ENCODE peak calls at places on chromosomes 13 and 19, in eight cellular contexts. R, T, P, Z, G, V, E and C are unnamed samples.

GRCh38 chr13:95603887-95604533 is 40.5 kb downstream of the DZIP1 start:
- DNase-seq in E (no peak), G (no peak), T (peak; percentile 77), V (no peak), Z (peak; percentile 63), P (peak; percentile 85), R (no peak), C (no peak)

GRCh38 chr13:59492030-59492636 is 671.6 kb downstream of the DIAPH3 start:
- DNase-seq in Z (no peak), T (no peak), R (no peak), P (no peak), G (no peak), E (no peak), V (no peak), C (no peak)

GRCh38 chr19:16373539-16373938 is 48.9 kb downstream of the KLF2 start:
- DNase-seq in T (peak; percentile 35), R (peak; percentile 74), Z (no peak), E (no peak), V (no peak), G (no peak), P (no peak), C (no peak)

GRCh38 chr13:94090773-94091172 is 388.7 kb downstream of the DCT start:
- DNase-seq in E (no peak), Z (no peak), P (no peak), G (no peak), T (no peak), R (no peak), V (no peak), C (no peak)

GRCh38 chr13:59463023-59463422 is 700.7 kb downstream of the DIAPH3 start:
- DNase-seq in G (no peak), R (no peak), T (no peak), Z (no peak), P (no peak), E (no peak), V (no peak), C (no peak)

GRCh38 chr13:87903568-87903967 is 232.4 kb downstream of the SLITRK5 start:
- DNase-seq in R (no peak), V (no peak), E (no peak), P (no peak), Z (no peak), G (no peak), T (no peak), C (no peak)

GRCh38 chr13:91153372-91153771 is 194.1 kb upstream of the MIR17HG start:
- DNase-seq in V (no peak), E (no peak), G (no peak), Z (no peak), R (peak; percentile 54), P (no peak), T (no peak), C (no peak)

GRCh38 chr19:35161434-35161743 is 6.9 kb downstream of the FXYD5 start:
- DNase-seq in R (no peak), E (no peak), P (no peak), G (no peak), T (no peak), V (no peak), Z (no peak), C (no peak)

GRCh38 chr13:57137631-57138030 is 3.1 kb upstream of the PRR20A start:
- DNase-seq in Z (no peak), G (no peak), V (no peak), R (no peak), T (no peak), P (no peak), E (no peak), C (no peak)

GRCh38 chr19:8161135-8161646 is 11.8 kb upstream of the FBN3 start:
- DNase-seq in R (no peak), Z (no peak), E (no peak), V (peak; percentile 74), G (no peak), P (peak; percentile 76), T (peak; percentile 88), C (peak; percentile 45)

GRCh38 chr19:50039968-50040367 is 14.2 kb downstream of the ZNF473 start:
- DNase-seq in P (no peak), Z (no peak), G (no peak), E (no peak), V (no peak), T (no peak), R (no peak), C (no peak)

GRCh38 chr19:51364200-51365106 is 1.7 kb downstream of the ETFB start:
- DNase-seq in G (no peak), P (peak; percentile 94), Z (peak; percentile 19), V (no peak), R (no peak), T (no peak), E (no peak), C (no peak)

GRCh38 chr13:32284927-32285632 is 30.1 kb downstream of the ZAR1L start:
- DNase-seq in E (no peak), V (peak; percentile 83), G (no peak), R (peak; percentile 81), P (peak; percentile 82), T (peak; percentile 36), Z (peak; percentile 10), C (no peak)

GRCh38 chr13:37797606-37798005 is 72.0 kb downstream of the TRPC4 start:
- DNase-seq in R (no peak), G (no peak), T (no peak), E (no peak), V (no peak), P (no peak), Z (no peak), C (no peak)

GRCh38 chr13:44853641-44854040 is 135.6 kb downstream of the NUFIP1 start:
- DNase-seq in E (no peak), V (no peak), Z (peak; percentile 28), T (peak; percentile 89), R (no peak), G (no peak), P (peak; percentile 69), C (no peak)

GRCh38 chr19:14795078-14795721 is 16.8 kb upstream of the ADGRE2 start:
- DNase-seq in T (no peak), E (no peak), G (no peak), R (no peak), Z (no peak), P (peak; percentile 17), V (no peak), C (no peak)

GRCh38 chr19:34481861-34482379 is 362 bp downstream of the WTIP start:
- DNase-seq in T (no peak), R (peak; percentile 21), Z (no peak), G (peak; percentile 70), P (peak; percentile 8), V (no peak), E (no peak), C (no peak)

GRCh38 chr13:110782185-110782584 is 68.7 kb downstream of the ING1 start:
- DNase-seq in R (no peak), V (no peak), Z (no peak), G (no peak), E (no peak), P (no peak), T (no peak), C (no peak)

GRCh38 chr19:56314018-56314583 is 538 bp downstream of the ZSCAN5A start:
- DNase-seq in R (no peak), V (peak; percentile 98), Z (no peak), T (no peak), G (no peak), P (peak; percentile 18), E (no peak), C (peak; percentile 52)

GRCh38 chr19:29945433-29945832 is 3.4 kb downstream of the URI1 start:
- DNase-seq in T (no peak), V (no peak), R (no peak), P (no peak), Z (no peak), E (no peak), G (no peak), C (no peak)

GRCh38 chr13:102128216-102128800 is 273.5 kb downstream of the FGF14 start:
- DNase-seq in G (no peak), T (no peak), V (no peak), E (no peak), Z (no peak), R (peak; percentile 48), P (no peak), C (no peak)

GRCh38 chr13:29706923-29707322 is 111.4 kb upstream of the SLC7A1 start:
- DNase-seq in R (no peak), G (no peak), V (no peak), E (no peak), P (no peak), Z (no peak), T (no peak), C (no peak)

GRCh38 chr13:95002968-95003813 is 290.8 kb upstream of the SOX21 start:
- DNase-seq in P (no peak), R (no peak), T (peak; percentile 19), Z (no peak), V (peak; percentile 64), G (no peak), E (no peak), C (peak; percentile 77)

GRCh38 chr19:22784051-22784450 is at the start of gene ZNF99:
- DNase-seq in E (no peak), R (no peak), P (no peak), G (no peak), Z (no peak), T (peak; percentile 27), V (no peak), C (no peak)
- H3K4me3 ChIP-seq in E (no peak within 1 kb of the TSS), R (no peak within 1 kb of the TSS), P (no peak within 1 kb of the TSS), G (no peak within 1 kb of the TSS), Z (no peak within 1 kb of the TSS), T (no peak within 1 kb of the TSS), V (no peak within 1 kb of the TSS), C (no peak within 1 kb of the TSS)

GRCh38 chr19:44498988-44499387 is 1.3 kb downstream of the ZNF180 start:
- DNase-seq in T (no peak), Z (no peak), R (no peak), E (no peak), P (no peak), G (no peak), V (no peak), C (no peak)
- H3K4me3 ChIP-seq in T (no peak overlapping the region), Z (peak overlapping the region; percentile 68), R (peak overlapping the region; percentile 77), E (peak overlapping the region; percentile 17), P (peak overlapping the region; percentile 82), G (no peak overlapping the region), V (peak overlapping the region; percentile 89), C (no peak overlapping the region)

GRCh38 chr19:12526542-12526941 is 24.7 kb downstream of the ZNF564 start:
- DNase-seq in T (no peak), R (no peak), P (no peak), E (no peak), V (no peak), Z (no peak), G (no peak), C (no peak)
- H3K4me3 ChIP-seq in T (no peak overlapping the region), R (no peak overlapping the region), P (peak overlapping the region; percentile 1), E (peak overlapping the region; percentile 1), V (no peak overlapping the region), Z (peak overlapping the region; percentile 28), G (no peak overlapping the region), C (no peak overlapping the region)

DNA sequence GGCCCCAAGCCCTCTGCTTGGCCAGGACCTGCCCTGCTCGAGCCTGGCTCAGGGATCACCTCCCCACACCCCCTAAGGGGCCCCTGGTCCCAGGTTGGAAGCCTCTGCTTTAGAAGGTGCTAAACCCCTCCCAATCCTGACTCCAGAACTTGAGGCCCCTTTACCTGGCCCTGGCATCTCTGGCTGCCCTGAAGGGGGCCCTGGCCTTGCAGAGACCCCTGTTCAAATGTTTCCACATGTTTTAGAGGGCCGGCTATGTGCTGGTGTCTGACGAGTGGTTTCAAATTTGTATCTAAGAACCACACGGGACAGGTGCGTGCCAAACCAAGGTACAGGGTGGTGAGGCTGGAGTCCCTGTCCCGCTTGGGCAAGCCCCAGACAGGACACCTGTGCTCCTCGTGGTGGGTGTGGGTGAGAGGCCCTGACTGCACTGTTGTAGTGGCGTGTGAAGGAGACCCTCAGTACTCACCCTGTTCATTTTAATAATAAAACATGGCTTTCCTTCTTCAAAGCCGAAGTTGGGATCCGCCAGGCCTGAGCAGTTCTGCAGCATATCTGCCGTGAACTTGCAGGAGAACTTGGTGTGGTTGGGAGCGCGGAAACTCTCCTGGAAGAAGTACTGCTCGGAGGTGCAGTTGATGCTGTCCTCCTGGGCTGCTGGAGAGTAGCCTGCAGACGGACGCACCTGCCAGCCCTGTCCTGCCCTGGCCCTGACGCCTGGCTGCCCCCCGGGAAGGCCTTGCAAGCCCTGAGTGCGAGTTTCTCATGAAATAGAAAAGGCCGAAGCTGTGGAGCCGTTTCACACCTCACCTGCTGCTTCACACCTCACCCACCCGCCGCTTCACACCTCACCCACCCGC is 5.4 kb downstream of the ATP4B start:
- DNase-seq in V (no peak), Z (no peak), E (no peak), R (no peak), P (no peak), T (peak; percentile 2), G (peak; percentile 72), C (peak; percentile 54)
- H3K4me3 ChIP-seq in V (no peak overlapping the region), Z (no peak overlapping the region), E (no peak overlapping the region), R (no peak overlapping the region), P (no peak overlapping the region), T (no peak overlapping the region), G (no peak overlapping the region), C (no peak overlapping the region)